ENCODE peak calls at places on chromosomes 3 and 15, in seven cellular contexts. I, Y, Z, E, D, J and L are unnamed samples.

GRCh38 chr15:66847565-66847991 is 145.5 kb downstream of the SMAD6 start:
- DNase-seq in J (no peak), Y (peak; percentile 34), E (no peak), Z (no peak), D (no peak), I (no peak), L (peak; percentile 8)

GRCh38 chr3:49930922-49931321 is 1.3 kb upstream of the MON1A start:
- DNase-seq in Z (no peak), Y (no peak), E (no peak), D (no peak), J (peak; percentile 56), I (peak; percentile 29), L (peak; percentile 84)

GRCh38 chr3:138642226-138642926 is 33.8 kb downstream of the FAIM start:
- DNase-seq in D (no peak), J (no peak), E (no peak), Y (no peak), Z (no peak), I (no peak), L (no peak)

GRCh38 chr15:61459785-61460707 is 230.9 kb upstream of the RORA start:
- DNase-seq in Y (no peak), J (no peak), I (no peak), D (no peak), E (no peak), Z (no peak), L (no peak)

GRCh38 chr3:143840636-143841035 is 7.6 kb downstream of the SLC9A9 start:
- DNase-seq in D (no peak), Y (no peak), J (no peak), I (no peak), Z (no peak), E (no peak), L (no peak)

GRCh38 chr15:34802371-34802770 is 7.0 kb upstream of the ACTC1 start:
- DNase-seq in J (no peak), Z (no peak), E (no peak), I (no peak), Y (no peak), D (no peak), L (no peak)

GRCh38 chr3:108096506-108097325 is 5.9 kb upstream of the CD47 start:
- DNase-seq in I (no peak), J (no peak), Y (no peak), Z (no peak), D (no peak), E (no peak), L (no peak)

GRCh38 chr3:42705039-42705767 is 2.6 kb upstream of the HHATL start:
- DNase-seq in I (no peak), J (no peak), Y (peak; percentile 15), Z (no peak), E (peak; percentile 12), D (no peak), L (no peak)

GRCh38 chr15:66803182-66803729 is 101.2 kb downstream of the SMAD6 start:
- DNase-seq in Z (peak; percentile 84), J (peak; percentile 71), E (peak; percentile 92), Y (peak; percentile 93), I (no peak), D (peak; percentile 92), L (peak; percentile 84)

GRCh38 chr3:188365978-188366698 is 212.2 kb downstream of the LPP start:
- DNase-seq in D (no peak), Y (no peak), I (no peak), E (no peak), J (no peak), Z (no peak), L (no peak)

GRCh38 chr3:185995352-185995751 is 57.5 kb upstream of the TRA2B start:
- DNase-seq in J (no peak), D (no peak), I (no peak), Y (no peak), Z (no peak), E (no peak), L (no peak)

GRCh38 chr15:89641053-89641452 is 14.2 kb downstream of the KIF7 start:
- DNase-seq in Z (no peak), J (no peak), I (no peak), E (no peak), Y (no peak), D (no peak), L (no peak)

GRCh38 chr15:42035362-42035761 is 14.5 kb upstream of the PLA2G4E start:
- DNase-seq in Z (no peak), D (no peak), Y (no peak), I (no peak), E (no peak), J (no peak), L (no peak)

GRCh38 chr3:152197451-152197850 is 71.3 kb upstream of the MBNL1 start:
- DNase-seq in J (no peak), D (no peak), E (no peak), Z (no peak), I (no peak), Y (no peak), L (no peak)

GRCh38 chr3:159186581-159186980 is 384.7 kb downstream of the MFSD1 start:
- DNase-seq in Y (no peak), E (no peak), D (no peak), Z (no peak), I (no peak), J (no peak), L (no peak)

GRCh38 chr15:56342653-56343052 is 22.6 kb upstream of the TEX9 start:
- DNase-seq in D (no peak), I (no peak), J (no peak), Y (no peak), Z (no peak), E (no peak), L (no peak)

GRCh38 chr3:27535809-27536392 is 51.7 kb upstream of the SLC4A7 start:
- DNase-seq in J (no peak), Z (no peak), I (no peak), Y (no peak), D (no peak), E (no peak), L (no peak)

GRCh38 chr3:27532931-27533607 is 48.9 kb upstream of the SLC4A7 start:
- DNase-seq in E (no peak), I (no peak), Z (no peak), J (no peak), Y (no peak), D (no peak), L (no peak)

GRCh38 chr3:27528798-27529197 is 44.6 kb upstream of the SLC4A7 start:
- DNase-seq in Z (no peak), D (no peak), J (no peak), I (no peak), Y (no peak), E (no peak), L (no peak)

GRCh38 chr3:27533718-27534578 is 49.8 kb upstream of the SLC4A7 start:
- DNase-seq in I (peak; percentile 75), E (peak; percentile 61), D (peak; percentile 73), Z (peak; percentile 23), J (no peak), Y (no peak), L (no peak)

GRCh38 chr3:27532426-27532825 is 48.2 kb upstream of the SLC4A7 start:
- DNase-seq in Z (no peak), E (no peak), Y (no peak), J (no peak), I (no peak), D (no peak), L (no peak)
- H3K4me1 ChIP-seq in Z (no peaks in the 10 kb centered on the region), E (peaks cover 40% of the 10 kb centered on the region), Y (peaks cover 25% of the 10 kb centered on the region), J (peaks cover 9% of the 10 kb centered on the region), I (peaks cover 8% of the 10 kb centered on the region), D (peaks cover 12% of the 10 kb centered on the region), L (peaks cover 28% of the 10 kb centered on the region)

GRCh38 chr3:13015286-13016082 is 57.7 kb downstream of the IQSEC1 start:
- DNase-seq in D (peak; percentile 42), E (peak; percentile 65), J (no peak), Y (peak; percentile 76), Z (peak; percentile 48), I (no peak), L (no peak)
- H3K4me3 ChIP-seq in D (peak overlapping the region; percentile 25), E (peak overlapping the region; percentile 20), J (no peak overlapping the region), Y (peak overlapping the region; percentile 43), Z (peak overlapping the region; percentile 13), I (no peak overlapping the region), L (no peak overlapping the region)

DNA sequence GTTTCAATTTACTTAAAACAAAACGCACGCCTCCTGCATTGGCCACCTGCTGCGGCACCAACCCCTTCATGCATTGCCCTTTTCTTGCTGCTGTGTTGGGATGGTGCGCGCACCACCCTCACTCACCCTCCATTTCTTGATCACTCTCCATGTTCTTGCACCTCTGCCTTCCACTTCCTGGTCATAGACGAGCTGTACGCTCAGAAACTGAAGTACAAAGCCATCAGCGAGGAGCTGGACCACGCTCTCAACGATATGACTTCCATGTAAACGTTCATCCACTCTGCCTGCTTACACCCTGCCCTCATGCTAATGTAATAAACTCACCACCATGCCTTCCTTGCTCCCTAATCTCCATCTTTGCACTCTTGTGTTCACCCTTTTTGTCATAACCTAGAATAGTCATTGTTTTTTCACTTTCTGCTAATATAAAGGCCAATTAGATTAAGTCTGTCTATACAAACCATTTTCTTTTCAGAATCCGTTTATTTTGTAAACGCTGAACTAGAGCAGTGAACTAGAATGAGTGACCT is 21.4 kb downstream of the TPM1 start:
- DNase-seq in J (no peak), D (no peak), E (no peak), I (no peak), Z (no peak), Y (no peak), L (no peak)
- H3K36me3 ChIP-seq in J (peaks cover 68% of the 10 kb centered on the region), D (peaks cover 92% of the 10 kb centered on the region), E (peaks cover 89% of the 10 kb centered on the region), I (peaks cover 67% of the 10 kb centered on the region), Z (peaks cover 100% of the 10 kb centered on the region), Y (peaks cover 98% of the 10 kb centered on the region), L (peaks cover 91% of the 10 kb centered on the region)

GRCh38 chr15:59413577-59413976 is 24.4 kb upstream of the FAM81A start:
- DNase-seq in Z (no peak), I (no peak), E (no peak), D (no peak), J (no peak), Y (no peak), L (no peak)
- H3K4me1 ChIP-seq in Z (peaks cover 6% of the 10 kb centered on the region), I (no peaks in the 10 kb centered on the region), E (peaks cover 20% of the 10 kb centered on the region), D (no peaks in the 10 kb centered on the region), J (no peaks in the 10 kb centered on the region), Y (peaks cover 14% of the 10 kb centered on the region), L (no peaks in the 10 kb centered on the region)

GRCh38 chr15:70854669-70854976 is 666 bp upstream of the LARP6 start:
- DNase-seq in J (peak; percentile 12), Z (no peak), E (no peak), I (no peak), D (no peak), Y (no peak), L (no peak)
- H3K4me3 ChIP-seq in J (peak overlapping the region; percentile 76), Z (peak overlapping the region; percentile 86), E (peak overlapping the region; percentile 87), I (peak overlapping the region; percentile 95), D (peak overlapping the region; percentile 81), Y (peak overlapping the region; percentile 67), L (peak overlapping the region; percentile 60)

DNA sequence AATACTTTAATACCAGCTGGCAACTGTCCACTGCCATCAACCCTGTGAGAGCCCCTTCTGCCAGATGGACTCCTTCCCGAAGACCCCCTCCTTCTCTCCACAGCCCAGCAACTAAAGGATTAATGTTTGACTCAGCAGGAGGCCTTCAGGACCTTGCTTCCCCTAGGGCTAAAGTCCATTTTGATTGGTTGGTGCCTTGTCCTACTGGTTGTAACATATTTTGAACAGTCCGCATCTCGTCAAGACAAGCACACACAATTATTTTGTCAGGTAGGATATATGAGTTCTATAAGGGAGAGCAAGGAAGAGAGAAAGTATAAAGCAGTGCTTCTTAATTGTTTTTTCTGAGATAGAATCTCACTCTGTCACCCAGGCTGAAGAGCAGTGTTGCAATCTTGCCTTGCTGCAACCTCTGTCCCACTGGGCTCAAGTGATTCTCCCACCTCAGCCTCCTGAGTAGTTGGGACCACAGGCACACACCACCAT is 18.6 kb downstream of the ACOX2 start:
- DNase-seq in D (no peak), Z (no peak), E (no peak), I (no peak), Y (no peak), J (no peak), L (no peak)
- H3K36me3 ChIP-seq in D (peaks cover 58% of the 10 kb centered on the region), Z (peaks cover 100% of the 10 kb centered on the region), E (peaks cover 81% of the 10 kb centered on the region), I (no peaks in the 10 kb centered on the region), Y (peaks cover 40% of the 10 kb centered on the region), J (no peaks in the 10 kb centered on the region), L (no peaks in the 10 kb centered on the region)